ENCODE peak calls at places on chromosomes 6 and 20, in eight cellular contexts. One of them, this sample, is unnamed.

GRCh38 chr20:13771853-13772453 is 12.8 kb downstream of the ESF1 start:
- DNase-seq in midbrain: peak; percentile 46
- DNase-seq in NCI-H1105 treated with DMSO at 0.1 percent for 48 hours: peak; percentile 60
- DNase-seq in stimulated activated CD4-positive, alpha-beta T cell treated with anti-CD3 and anti-CD28 coated beads, Interleukin-12 subunit alpha, Interleukin-12 subunit beta, amount 100 ng/mL, for 4 hours: no peak
- DNase-seq in bronchial epithelial cell: peak; percentile 40
- DNase-seq in effector CD8-positive, alpha-beta T cell: no peak
- DNase-seq in posterior vena cava: no peak
- DNase-seq in AG10803: peak; percentile 34
- DNase-seq in this sample: peak; percentile 1

GRCh38 chr20:49890651-49891361 is 24.5 kb downstream of the SPATA2 start:
- DNase-seq in stimulated activated CD4-positive, alpha-beta T cell treated with anti-CD3 and anti-CD28 coated beads, Interleukin-12 subunit alpha, Interleukin-12 subunit beta, amount 100 ng/mL, for 4 hours: no peak
- DNase-seq in bronchial epithelial cell: no peak
- DNase-seq in NCI-H1105 treated with DMSO at 0.1 percent for 48 hours: no peak
- DNase-seq in midbrain: no peak
- DNase-seq in effector CD8-positive, alpha-beta T cell: no peak
- DNase-seq in posterior vena cava: peak; percentile 75
- DNase-seq in AG10803: no peak
- DNase-seq in this sample: no peak

GRCh38 chr6:161922631-161923119 is 648.8 kb upstream of the AGPAT4 start:
- DNase-seq in AG10803: peak; percentile 16
- DNase-seq in NCI-H1105 treated with DMSO at 0.1 percent for 48 hours: peak; percentile 67
- DNase-seq in bronchial epithelial cell: peak; percentile 77
- DNase-seq in effector CD8-positive, alpha-beta T cell: no peak
- DNase-seq in stimulated activated CD4-positive, alpha-beta T cell treated with anti-CD3 and anti-CD28 coated beads, Interleukin-12 subunit alpha, Interleukin-12 subunit beta, amount 100 ng/mL, for 4 hours: no peak
- DNase-seq in midbrain: peak; percentile 16
- DNase-seq in posterior vena cava: peak; percentile 72
- DNase-seq in this sample: no peak

GRCh38 chr20:8331740-8332412 is 199.8 kb downstream of the PLCB1 start:
- DNase-seq in midbrain: no peak
- DNase-seq in stimulated activated CD4-positive, alpha-beta T cell treated with anti-CD3 and anti-CD28 coated beads, Interleukin-12 subunit alpha, Interleukin-12 subunit beta, amount 100 ng/mL, for 4 hours: no peak
- DNase-seq in posterior vena cava: no peak
- DNase-seq in AG10803: peak; percentile 86
- DNase-seq in bronchial epithelial cell: peak; percentile 8
- DNase-seq in effector CD8-positive, alpha-beta T cell: no peak
- DNase-seq in NCI-H1105 treated with DMSO at 0.1 percent for 48 hours: no peak
- DNase-seq in this sample: no peak

GRCh38 chr6:141077355-141078333 is 1055.1 kb upstream of the GJE1 start:
- DNase-seq in posterior vena cava: no peak
- DNase-seq in NCI-H1105 treated with DMSO at 0.1 percent for 48 hours: no peak
- DNase-seq in effector CD8-positive, alpha-beta T cell: no peak
- DNase-seq in midbrain: no peak
- DNase-seq in AG10803: no peak
- DNase-seq in stimulated activated CD4-positive, alpha-beta T cell treated with anti-CD3 and anti-CD28 coated beads, Interleukin-12 subunit alpha, Interleukin-12 subunit beta, amount 100 ng/mL, for 4 hours: no peak
- DNase-seq in bronchial epithelial cell: peak; percentile 7
- DNase-seq in this sample: no peak

GRCh38 chr6:75368151-75368779 is 83.7 kb upstream of the TMEM30A start:
- DNase-seq in posterior vena cava: no peak
- DNase-seq in NCI-H1105 treated with DMSO at 0.1 percent for 48 hours: peak; percentile 29
- DNase-seq in midbrain: no peak
- DNase-seq in effector CD8-positive, alpha-beta T cell: no peak
- DNase-seq in bronchial epithelial cell: peak; percentile 67
- DNase-seq in AG10803: no peak
- DNase-seq in stimulated activated CD4-positive, alpha-beta T cell treated with anti-CD3 and anti-CD28 coated beads, Interleukin-12 subunit alpha, Interleukin-12 subunit beta, amount 100 ng/mL, for 4 hours: no peak
- DNase-seq in this sample: no peak

GRCh38 chr6:104601756-104602155 is 258.0 kb downstream of the HACE1 start:
- DNase-seq in midbrain: no peak
- DNase-seq in AG10803: peak; percentile 0
- DNase-seq in stimulated activated CD4-positive, alpha-beta T cell treated with anti-CD3 and anti-CD28 coated beads, Interleukin-12 subunit alpha, Interleukin-12 subunit beta, amount 100 ng/mL, for 4 hours: no peak
- DNase-seq in bronchial epithelial cell: no peak
- DNase-seq in posterior vena cava: no peak
- DNase-seq in effector CD8-positive, alpha-beta T cell: no peak
- DNase-seq in NCI-H1105 treated with DMSO at 0.1 percent for 48 hours: no peak
- DNase-seq in this sample: no peak

GRCh38 chr6:82712826-82713225 is 349.2 kb downstream of the TPBG start:
- DNase-seq in effector CD8-positive, alpha-beta T cell: no peak
- DNase-seq in stimulated activated CD4-positive, alpha-beta T cell treated with anti-CD3 and anti-CD28 coated beads, Interleukin-12 subunit alpha, Interleukin-12 subunit beta, amount 100 ng/mL, for 4 hours: no peak
- DNase-seq in bronchial epithelial cell: peak; percentile 16
- DNase-seq in midbrain: no peak
- DNase-seq in posterior vena cava: no peak
- DNase-seq in AG10803: no peak
- DNase-seq in NCI-H1105 treated with DMSO at 0.1 percent for 48 hours: no peak
- DNase-seq in this sample: no peak

GRCh38 chr6:3997144-3997770 is 81.7 kb downstream of the FAM217A start:
- DNase-seq in NCI-H1105 treated with DMSO at 0.1 percent for 48 hours: no peak
- DNase-seq in stimulated activated CD4-positive, alpha-beta T cell treated with anti-CD3 and anti-CD28 coated beads, Interleukin-12 subunit alpha, Interleukin-12 subunit beta, amount 100 ng/mL, for 4 hours: no peak
- DNase-seq in posterior vena cava: no peak
- DNase-seq in AG10803: peak; percentile 79
- DNase-seq in effector CD8-positive, alpha-beta T cell: no peak
- DNase-seq in bronchial epithelial cell: peak; percentile 14
- DNase-seq in midbrain: peak; percentile 34
- DNase-seq in this sample: no peak

GRCh38 chr6:62392289-62392688 is 106.3 kb upstream of the KHDRBS2 start:
- DNase-seq in stimulated activated CD4-positive, alpha-beta T cell treated with anti-CD3 and anti-CD28 coated beads, Interleukin-12 subunit alpha, Interleukin-12 subunit beta, amount 100 ng/mL, for 4 hours: no peak
- DNase-seq in midbrain: no peak
- DNase-seq in bronchial epithelial cell: no peak
- DNase-seq in posterior vena cava: no peak
- DNase-seq in AG10803: no peak
- DNase-seq in effector CD8-positive, alpha-beta T cell: no peak
- DNase-seq in NCI-H1105 treated with DMSO at 0.1 percent for 48 hours: no peak
- DNase-seq in this sample: no peak

GRCh38 chr6:40695114-40695513 is 108.0 kb upstream of the LRFN2 start:
- DNase-seq in midbrain: no peak
- DNase-seq in posterior vena cava: no peak
- DNase-seq in bronchial epithelial cell: peak; percentile 21
- DNase-seq in stimulated activated CD4-positive, alpha-beta T cell treated with anti-CD3 and anti-CD28 coated beads, Interleukin-12 subunit alpha, Interleukin-12 subunit beta, amount 100 ng/mL, for 4 hours: no peak
- DNase-seq in effector CD8-positive, alpha-beta T cell: no peak
- DNase-seq in NCI-H1105 treated with DMSO at 0.1 percent for 48 hours: no peak
- DNase-seq in AG10803: no peak
- DNase-seq in this sample: no peak

GRCh38 chr6:100658486-100658885 is 193.8 kb upstream of the SIM1 start:
- DNase-seq in AG10803: no peak
- DNase-seq in bronchial epithelial cell: no peak
- DNase-seq in stimulated activated CD4-positive, alpha-beta T cell treated with anti-CD3 and anti-CD28 coated beads, Interleukin-12 subunit alpha, Interleukin-12 subunit beta, amount 100 ng/mL, for 4 hours: no peak
- DNase-seq in effector CD8-positive, alpha-beta T cell: no peak
- DNase-seq in midbrain: no peak
- DNase-seq in NCI-H1105 treated with DMSO at 0.1 percent for 48 hours: no peak
- DNase-seq in posterior vena cava: no peak
- DNase-seq in this sample: no peak

GRCh38 chr6:16676978-16677377 is 84.3 kb downstream of the ATXN1 start:
- DNase-seq in midbrain: no peak
- DNase-seq in AG10803: peak; percentile 70
- DNase-seq in effector CD8-positive, alpha-beta T cell: no peak
- DNase-seq in posterior vena cava: no peak
- DNase-seq in bronchial epithelial cell: peak; percentile 83
- DNase-seq in NCI-H1105 treated with DMSO at 0.1 percent for 48 hours: no peak
- DNase-seq in stimulated activated CD4-positive, alpha-beta T cell treated with anti-CD3 and anti-CD28 coated beads, Interleukin-12 subunit alpha, Interleukin-12 subunit beta, amount 100 ng/mL, for 4 hours: no peak
- DNase-seq in this sample: no peak

GRCh38 chr6:153872946-153873345 is 166.1 kb upstream of the OPRM1 start:
- DNase-seq in effector CD8-positive, alpha-beta T cell: no peak
- DNase-seq in NCI-H1105 treated with DMSO at 0.1 percent for 48 hours: no peak
- DNase-seq in posterior vena cava: no peak
- DNase-seq in stimulated activated CD4-positive, alpha-beta T cell treated with anti-CD3 and anti-CD28 coated beads, Interleukin-12 subunit alpha, Interleukin-12 subunit beta, amount 100 ng/mL, for 4 hours: no peak
- DNase-seq in midbrain: no peak
- DNase-seq in AG10803: no peak
- DNase-seq in bronchial epithelial cell: peak; percentile 2
- DNase-seq in this sample: no peak

GRCh38 chr6:149317656-149318571 is at the start of gene TAB2:
- DNase-seq in stimulated activated CD4-positive, alpha-beta T cell treated with anti-CD3 and anti-CD28 coated beads, Interleukin-12 subunit alpha, Interleukin-12 subunit beta, amount 100 ng/mL, for 4 hours: peak; percentile 81
- DNase-seq in midbrain: peak; percentile 53
- DNase-seq in posterior vena cava: peak; percentile 87
- DNase-seq in NCI-H1105 treated with DMSO at 0.1 percent for 48 hours: peak; percentile 33
- DNase-seq in effector CD8-positive, alpha-beta T cell: peak; percentile 51
- DNase-seq in bronchial epithelial cell: no peak
- DNase-seq in AG10803: no peak
- DNase-seq in this sample: peak; percentile 73

GRCh38 chr6:21163110-21163837 is 430.3 kb upstream of the SOX4 start:
- DNase-seq in bronchial epithelial cell: no peak
- DNase-seq in NCI-H1105 treated with DMSO at 0.1 percent for 48 hours: no peak
- DNase-seq in AG10803: peak; percentile 59
- DNase-seq in stimulated activated CD4-positive, alpha-beta T cell treated with anti-CD3 and anti-CD28 coated beads, Interleukin-12 subunit alpha, Interleukin-12 subunit beta, amount 100 ng/mL, for 4 hours: no peak
- DNase-seq in midbrain: no peak
- DNase-seq in posterior vena cava: no peak
- DNase-seq in effector CD8-positive, alpha-beta T cell: no peak
- DNase-seq in this sample: no peak

GRCh38 chr20:47669927-47670890 is 115.1 kb downstream of the SULF2 start:
- DNase-seq in effector CD8-positive, alpha-beta T cell: no peak
- DNase-seq in AG10803: no peak
- DNase-seq in bronchial epithelial cell: no peak
- DNase-seq in NCI-H1105 treated with DMSO at 0.1 percent for 48 hours: no peak
- DNase-seq in stimulated activated CD4-positive, alpha-beta T cell treated with anti-CD3 and anti-CD28 coated beads, Interleukin-12 subunit alpha, Interleukin-12 subunit beta, amount 100 ng/mL, for 4 hours: no peak
- DNase-seq in midbrain: no peak
- DNase-seq in posterior vena cava: no peak
- DNase-seq in this sample: no peak

GRCh38 chr20:58073945-58074920 is 154.2 kb downstream of the ANKRD60 start:
- DNase-seq in effector CD8-positive, alpha-beta T cell: no peak
- DNase-seq in stimulated activated CD4-positive, alpha-beta T cell treated with anti-CD3 and anti-CD28 coated beads, Interleukin-12 subunit alpha, Interleukin-12 subunit beta, amount 100 ng/mL, for 4 hours: no peak
- DNase-seq in posterior vena cava: peak; percentile 92
- DNase-seq in midbrain: no peak
- DNase-seq in AG10803: peak; percentile 75
- DNase-seq in bronchial epithelial cell: no peak
- DNase-seq in NCI-H1105 treated with DMSO at 0.1 percent for 48 hours: no peak
- DNase-seq in this sample: no peak

GRCh38 chr6:157850030-157850429 is 27.0 kb downstream of the SNX9 start:
- DNase-seq in AG10803: no peak
- DNase-seq in effector CD8-positive, alpha-beta T cell: no peak
- DNase-seq in NCI-H1105 treated with DMSO at 0.1 percent for 48 hours: no peak
- DNase-seq in bronchial epithelial cell: no peak
- DNase-seq in posterior vena cava: no peak
- DNase-seq in stimulated activated CD4-positive, alpha-beta T cell treated with anti-CD3 and anti-CD28 coated beads, Interleukin-12 subunit alpha, Interleukin-12 subunit beta, amount 100 ng/mL, for 4 hours: no peak
- DNase-seq in midbrain: no peak
- DNase-seq in this sample: no peak

GRCh38 chr6:45586216-45587171 is 208.8 kb upstream of the SUPT3H start:
- DNase-seq in posterior vena cava: no peak
- DNase-seq in bronchial epithelial cell: peak; percentile 85
- DNase-seq in midbrain: no peak
- DNase-seq in NCI-H1105 treated with DMSO at 0.1 percent for 48 hours: no peak
- DNase-seq in AG10803: no peak
- DNase-seq in effector CD8-positive, alpha-beta T cell: peak; percentile 17
- DNase-seq in stimulated activated CD4-positive, alpha-beta T cell treated with anti-CD3 and anti-CD28 coated beads, Interleukin-12 subunit alpha, Interleukin-12 subunit beta, amount 100 ng/mL, for 4 hours: no peak
- DNase-seq in this sample: peak; percentile 87

GRCh38 chr6:11865926-11866325 is 87.3 kb upstream of the ADTRP start:
- DNase-seq in AG10803: no peak
- DNase-seq in posterior vena cava: no peak
- DNase-seq in effector CD8-positive, alpha-beta T cell: no peak
- DNase-seq in stimulated activated CD4-positive, alpha-beta T cell treated with anti-CD3 and anti-CD28 coated beads, Interleukin-12 subunit alpha, Interleukin-12 subunit beta, amount 100 ng/mL, for 4 hours: no peak
- DNase-seq in NCI-H1105 treated with DMSO at 0.1 percent for 48 hours: no peak
- DNase-seq in bronchial epithelial cell: peak; percentile 31
- DNase-seq in midbrain: no peak
- DNase-seq in this sample: no peak

GRCh38 chr20:47468290-47469050 is 33.2 kb upstream of the NCOA3 start:
- DNase-seq in stimulated activated CD4-positive, alpha-beta T cell treated with anti-CD3 and anti-CD28 coated beads, Interleukin-12 subunit alpha, Interleukin-12 subunit beta, amount 100 ng/mL, for 4 hours: no peak
- DNase-seq in effector CD8-positive, alpha-beta T cell: no peak
- DNase-seq in bronchial epithelial cell: no peak
- DNase-seq in posterior vena cava: peak; percentile 29
- DNase-seq in AG10803: no peak
- DNase-seq in midbrain: no peak
- DNase-seq in NCI-H1105 treated with DMSO at 0.1 percent for 48 hours: no peak
- DNase-seq in this sample: no peak

GRCh38 chr6:7137335-7138106 is 29.8 kb downstream of the RREB1 start:
- DNase-seq in bronchial epithelial cell: no peak
- DNase-seq in effector CD8-positive, alpha-beta T cell: no peak
- DNase-seq in NCI-H1105 treated with DMSO at 0.1 percent for 48 hours: no peak
- DNase-seq in posterior vena cava: peak; percentile 89
- DNase-seq in AG10803: peak; percentile 70
- DNase-seq in midbrain: peak; percentile 17
- DNase-seq in stimulated activated CD4-positive, alpha-beta T cell treated with anti-CD3 and anti-CD28 coated beads, Interleukin-12 subunit alpha, Interleukin-12 subunit beta, amount 100 ng/mL, for 4 hours: peak; percentile 56
- DNase-seq in this sample: peak; percentile 64

GRCh38 chr20:19806806-19807691 is 49.0 kb downstream of the RIN2 start:
- DNase-seq in midbrain: no peak
- DNase-seq in AG10803: peak; percentile 44
- DNase-seq in NCI-H1105 treated with DMSO at 0.1 percent for 48 hours: peak; percentile 99
- DNase-seq in bronchial epithelial cell: peak; percentile 38
- DNase-seq in stimulated activated CD4-positive, alpha-beta T cell treated with anti-CD3 and anti-CD28 coated beads, Interleukin-12 subunit alpha, Interleukin-12 subunit beta, amount 100 ng/mL, for 4 hours: no peak
- DNase-seq in posterior vena cava: no peak
- DNase-seq in effector CD8-positive, alpha-beta T cell: no peak
- DNase-seq in this sample: no peak

GRCh38 chr20:50595433-50595895 is 85.3 kb downstream of the PTPN1 start:
- DNase-seq in stimulated activated CD4-positive, alpha-beta T cell treated with anti-CD3 and anti-CD28 coated beads, Interleukin-12 subunit alpha, Interleukin-12 subunit beta, amount 100 ng/mL, for 4 hours: no peak
- DNase-seq in NCI-H1105 treated with DMSO at 0.1 percent for 48 hours: no peak
- DNase-seq in AG10803: no peak
- DNase-seq in bronchial epithelial cell: no peak
- DNase-seq in posterior vena cava: no peak
- DNase-seq in midbrain: no peak
- DNase-seq in effector CD8-positive, alpha-beta T cell: no peak
- DNase-seq in this sample: no peak

GRCh38 chr20:19540401-19540800 is 217.7 kb upstream of the RIN2 start:
- DNase-seq in bronchial epithelial cell: no peak
- DNase-seq in AG10803: no peak
- DNase-seq in posterior vena cava: no peak
- DNase-seq in NCI-H1105 treated with DMSO at 0.1 percent for 48 hours: no peak
- DNase-seq in midbrain: no peak
- DNase-seq in effector CD8-positive, alpha-beta T cell: no peak
- DNase-seq in stimulated activated CD4-positive, alpha-beta T cell treated with anti-CD3 and anti-CD28 coated beads, Interleukin-12 subunit alpha, Interleukin-12 subunit beta, amount 100 ng/mL, for 4 hours: no peak
- DNase-seq in this sample: no peak

GRCh38 chr20:57294558-57294957 is 28.1 kb upstream of the BMP7 start:
- DNase-seq in bronchial epithelial cell: no peak
- DNase-seq in midbrain: no peak
- DNase-seq in posterior vena cava: no peak
- DNase-seq in effector CD8-positive, alpha-beta T cell: no peak
- DNase-seq in NCI-H1105 treated with DMSO at 0.1 percent for 48 hours: no peak
- DNase-seq in stimulated activated CD4-positive, alpha-beta T cell treated with anti-CD3 and anti-CD28 coated beads, Interleukin-12 subunit alpha, Interleukin-12 subunit beta, amount 100 ng/mL, for 4 hours: no peak
- DNase-seq in AG10803: no peak
- DNase-seq in this sample: no peak

GRCh38 chr20:40958598-40958997 is 70.0 kb upstream of the TOP1 start:
- DNase-seq in posterior vena cava: no peak
- DNase-seq in bronchial epithelial cell: peak; percentile 9
- DNase-seq in midbrain: no peak
- DNase-seq in AG10803: no peak
- DNase-seq in effector CD8-positive, alpha-beta T cell: no peak
- DNase-seq in NCI-H1105 treated with DMSO at 0.1 percent for 48 hours: no peak
- DNase-seq in stimulated activated CD4-positive, alpha-beta T cell treated with anti-CD3 and anti-CD28 coated beads, Interleukin-12 subunit alpha, Interleukin-12 subunit beta, amount 100 ng/mL, for 4 hours: no peak
- DNase-seq in this sample: no peak

GRCh38 chr6:51855310-51856082 is 231.9 kb downstream of the PKHD1 start:
- DNase-seq in posterior vena cava: no peak
- DNase-seq in NCI-H1105 treated with DMSO at 0.1 percent for 48 hours: peak; percentile 73
- DNase-seq in effector CD8-positive, alpha-beta T cell: no peak
- DNase-seq in bronchial epithelial cell: peak; percentile 70
- DNase-seq in midbrain: no peak
- DNase-seq in stimulated activated CD4-positive, alpha-beta T cell treated with anti-CD3 and anti-CD28 coated beads, Interleukin-12 subunit alpha, Interleukin-12 subunit beta, amount 100 ng/mL, for 4 hours: no peak
- DNase-seq in AG10803: peak; percentile 63
- DNase-seq in this sample: peak; percentile 8

GRCh38 chr20:11204926-11205768 is 531.3 kb upstream of the JAG1 start:
- DNase-seq in stimulated activated CD4-positive, alpha-beta T cell treated with anti-CD3 and anti-CD28 coated beads, Interleukin-12 subunit alpha, Interleukin-12 subunit beta, amount 100 ng/mL, for 4 hours: no peak
- DNase-seq in NCI-H1105 treated with DMSO at 0.1 percent for 48 hours: peak; percentile 59
- DNase-seq in midbrain: peak; percentile 65
- DNase-seq in effector CD8-positive, alpha-beta T cell: no peak
- DNase-seq in bronchial epithelial cell: peak; percentile 76
- DNase-seq in posterior vena cava: no peak
- DNase-seq in AG10803: peak; percentile 66
- DNase-seq in this sample: no peak

GRCh38 chr20:23086056-23086551 is at the start of gene CD93:
- DNase-seq in midbrain: peak; percentile 1
- DNase-seq in stimulated activated CD4-positive, alpha-beta T cell treated with anti-CD3 and anti-CD28 coated beads, Interleukin-12 subunit alpha, Interleukin-12 subunit beta, amount 100 ng/mL, for 4 hours: no peak
- DNase-seq in NCI-H1105 treated with DMSO at 0.1 percent for 48 hours: no peak
- DNase-seq in effector CD8-positive, alpha-beta T cell: no peak
- DNase-seq in AG10803: no peak
- DNase-seq in bronchial epithelial cell: no peak
- DNase-seq in posterior vena cava: peak; percentile 90
- DNase-seq in this sample: no peak

GRCh38 chr6:90123796-90124195 is 172.8 kb downstream of the BACH2 start:
- DNase-seq in AG10803: no peak
- DNase-seq in posterior vena cava: no peak
- DNase-seq in midbrain: no peak
- DNase-seq in effector CD8-positive, alpha-beta T cell: no peak
- DNase-seq in NCI-H1105 treated with DMSO at 0.1 percent for 48 hours: no peak
- DNase-seq in bronchial epithelial cell: no peak
- DNase-seq in stimulated activated CD4-positive, alpha-beta T cell treated with anti-CD3 and anti-CD28 coated beads, Interleukin-12 subunit alpha, Interleukin-12 subunit beta, amount 100 ng/mL, for 4 hours: peak; percentile 28
- DNase-seq in this sample: no peak

GRCh38 chr20:49426873-49427272 is 55.6 kb downstream of the KCNB1 start:
- DNase-seq in midbrain: no peak
- DNase-seq in stimulated activated CD4-positive, alpha-beta T cell treated with anti-CD3 and anti-CD28 coated beads, Interleukin-12 subunit alpha, Interleukin-12 subunit beta, amount 100 ng/mL, for 4 hours: no peak
- DNase-seq in effector CD8-positive, alpha-beta T cell: no peak
- DNase-seq in posterior vena cava: no peak
- DNase-seq in AG10803: peak; percentile 31
- DNase-seq in NCI-H1105 treated with DMSO at 0.1 percent for 48 hours: no peak
- DNase-seq in bronchial epithelial cell: peak; percentile 40
- DNase-seq in this sample: no peak

GRCh38 chr20:63509088-63509564 is 10.2 kb upstream of the EEF1A2 start:
- DNase-seq in bronchial epithelial cell: no peak
- DNase-seq in AG10803: peak; percentile 32
- DNase-seq in NCI-H1105 treated with DMSO at 0.1 percent for 48 hours: no peak
- DNase-seq in stimulated activated CD4-positive, alpha-beta T cell treated with anti-CD3 and anti-CD28 coated beads, Interleukin-12 subunit alpha, Interleukin-12 subunit beta, amount 100 ng/mL, for 4 hours: no peak
- DNase-seq in posterior vena cava: no peak
- DNase-seq in midbrain: no peak
- DNase-seq in effector CD8-positive, alpha-beta T cell: no peak
- DNase-seq in this sample: no peak